ENCODE peak calls at places on chromosomes 3 and 15, in ten cellular contexts. I, J, V, Q, Y, L, U, G, M and H are unnamed samples.
A peak's percentile ranks its signal among the peaks of the same experiment; 100 is the strongest.

GRCh38 chr3:173066044-173066679 is 74.9 kb downstream of the SPATA16 start:
- DNase-seq in I (peak; percentile 28), J (no peak), V (no peak), Q (no peak), Y (no peak), L (peak; percentile 11), U (no peak), G (no peak), M (no peak), H (no peak)

GRCh38 chr3:12993623-12994356 is 79.4 kb downstream of the IQSEC1 start:
- DNase-seq in I (peak; percentile 66), J (no peak), V (peak; percentile 46), Q (no peak), Y (peak; percentile 74), L (no peak), U (peak; percentile 47), G (no peak), M (no peak), H (peak; percentile 67)

GRCh38 chr3:148861277-148861869 is 3.7 kb upstream of the CPA3 start:
- DNase-seq in I (peak; percentile 54), J (peak; percentile 9), V (no peak), Q (no peak), Y (peak; percentile 52), L (no peak), U (no peak), G (no peak), M (no peak), H (no peak)

GRCh38 chr3:104360038-104360437 is 1006.7 kb upstream of the ALCAM start:
- DNase-seq in I (no peak), J (no peak), V (no peak), Q (no peak), Y (no peak), L (no peak), U (no peak), G (no peak), M (no peak), H (no peak)

GRCh38 chr3:152195206-152195605 is 73.5 kb upstream of the MBNL1 start:
- DNase-seq in I (no peak), J (no peak), V (no peak), Q (no peak), Y (no peak), L (no peak), U (no peak), G (no peak), M (no peak), H (no peak)

GRCh38 chr15:52003710-52004109 is 15.3 kb upstream of the MAPK6 start:
- DNase-seq in I (no peak), J (no peak), V (no peak), Q (no peak), Y (no peak), L (no peak), U (no peak), G (no peak), M (no peak), H (no peak)

GRCh38 chr3:195209836-195210551 is 61.0 kb downstream of the XXYLT1 start:
- DNase-seq in I (peak; percentile 46), J (no peak), V (no peak), Q (no peak), Y (no peak), L (no peak), U (no peak), G (peak; percentile 53), M (peak; percentile 70), H (peak; percentile 22)

GRCh38 chr3:148882288-148882687 is 17.2 kb downstream of the CPA3 start:
- DNase-seq in I (no peak), J (no peak), V (no peak), Q (no peak), Y (no peak), L (peak; percentile 77), U (peak; percentile 37), G (no peak), M (no peak), H (no peak)

DNA sequence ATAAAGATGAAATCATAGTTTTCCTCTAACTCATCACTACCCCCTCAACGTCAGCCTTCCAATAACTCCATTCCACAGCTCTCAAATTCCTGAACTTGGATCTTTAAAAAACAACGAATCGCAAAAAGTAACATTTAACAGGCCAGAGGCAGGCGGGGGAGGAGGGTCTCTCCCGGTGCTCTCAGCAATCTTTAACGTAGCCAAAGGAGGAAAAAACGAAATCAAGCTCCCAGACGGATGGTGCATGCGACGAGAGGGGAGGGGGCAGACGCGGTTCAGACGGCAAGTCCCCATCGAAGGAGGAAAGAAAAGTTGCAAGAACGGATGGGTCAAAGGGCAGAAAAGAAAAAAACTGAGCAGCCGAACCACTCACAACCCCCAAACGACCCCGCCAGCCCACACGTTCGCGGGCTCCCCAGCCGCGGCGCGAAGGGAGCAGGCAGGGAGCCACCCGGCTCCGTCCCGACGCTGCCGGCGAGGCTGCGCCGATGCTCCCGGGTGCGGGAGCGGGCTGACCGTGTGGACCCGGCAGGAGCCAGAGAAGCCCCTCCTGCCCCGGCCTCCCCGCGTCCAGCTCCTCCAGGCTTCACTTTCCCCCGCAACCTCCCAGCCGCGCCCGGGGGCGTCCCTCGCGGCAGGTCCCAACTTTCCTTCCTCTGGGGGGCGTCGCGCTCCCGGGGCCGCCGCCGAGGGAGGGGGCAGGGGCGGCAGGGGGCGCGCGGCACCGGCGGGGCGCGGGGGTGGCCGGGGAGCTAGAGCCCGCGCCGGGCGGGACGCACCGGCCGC is 661 bp downstream of the PEAK1 start:
- DNase-seq in I (peak; percentile 66), J (no peak), V (peak; percentile 27), Q (peak; percentile 33), Y (peak; percentile 66), L (peak; percentile 18), U (peak; percentile 37), G (peak; percentile 22), M (peak; percentile 27), H (peak; percentile 63)
- TF ChIP-seq CTCF in I (peak; percentile 44), J (peak; percentile 49), V (no peak), Q (peak; percentile 46), Y (peak; percentile 55), L (peak; percentile 32), U (peak; percentile 7), G (no peak), M (no peak), H (no peak)

GRCh38 chr15:63473749-63473998 is 30.7 kb upstream of the USP3 start:
- DNase-seq in I (no peak), J (no peak), V (no peak), Q (no peak), Y (no peak), L (no peak), U (no peak), G (no peak), M (no peak), H (no peak)

GRCh38 chr15:63473999-63474809 is 30.2 kb upstream of the USP3 start:
- DNase-seq in I (peak; percentile 88), J (no peak), V (peak; percentile 75), Q (peak; percentile 92), Y (no peak), L (peak; percentile 86), U (peak; percentile 25), G (no peak), M (no peak), H (peak; percentile 46)

GRCh38 chr15:63475670-63476069 is 28.7 kb upstream of the USP3 start:
- DNase-seq in I (no peak), J (no peak), V (no peak), Q (no peak), Y (no peak), L (no peak), U (no peak), G (no peak), M (no peak), H (no peak)

GRCh38 chr15:63476229-63476632 is 28.2 kb upstream of the USP3 start:
- DNase-seq in I (peak; percentile 71), J (peak; percentile 91), V (no peak), Q (no peak), Y (no peak), L (peak; percentile 97), U (no peak), G (no peak), M (peak; percentile 79), H (no peak)

DNA sequence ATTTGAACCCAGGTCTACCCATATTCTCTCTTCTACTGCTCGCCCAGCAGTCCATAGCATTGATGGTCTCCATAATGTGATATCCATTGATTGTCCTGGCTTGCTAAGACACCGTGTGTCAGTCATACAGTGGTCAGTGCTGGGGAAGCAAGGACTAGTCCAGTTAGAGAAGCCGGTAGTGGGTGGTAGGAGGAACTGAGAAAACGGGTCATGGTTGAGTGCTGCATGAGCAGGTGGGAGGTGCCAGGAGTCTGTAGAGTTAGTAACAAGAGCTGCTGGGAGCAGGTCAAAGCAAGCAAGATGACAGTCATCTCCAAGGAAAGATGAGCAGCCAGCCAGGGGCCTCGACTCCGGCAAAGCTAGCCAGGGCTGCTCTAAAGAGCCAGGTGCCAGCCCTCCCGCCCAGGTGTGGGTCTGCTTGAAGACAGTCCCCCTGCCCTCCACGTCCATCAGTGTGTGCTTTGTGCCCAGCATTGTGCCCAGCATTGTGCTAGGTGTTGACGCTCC is 29.5 kb upstream of the USP3 start:
- DNase-seq in I (no peak), J (no peak), V (peak; percentile 44), Q (no peak), Y (peak; percentile 63), L (no peak), U (peak; percentile 18), G (no peak), M (no peak), H (peak; percentile 38)
- TF ChIP-seq CTCF in I (no peak), J (no peak), V (no peak), Q (no peak), Y (no peak), L (no peak), U (no peak), G (no peak), M (no peak), H (no peak)

GRCh38 chr3:155934215-155934614 is 63.8 kb downstream of the GMPS start:
- DNase-seq in I (no peak), J (no peak), V (no peak), Q (no peak), Y (no peak), L (no peak), U (no peak), G (no peak), M (no peak), H (no peak)

GRCh38 chr3:155941354-155941753 is 70.9 kb downstream of the GMPS start:
- DNase-seq in I (no peak), J (no peak), V (no peak), Q (no peak), Y (no peak), L (no peak), U (no peak), G (no peak), M (no peak), H (no peak)

GRCh38 chr3:155944081-155944480 is 73.6 kb downstream of the GMPS start:
- DNase-seq in I (no peak), J (no peak), V (no peak), Q (no peak), Y (no peak), L (no peak), U (no peak), G (no peak), M (no peak), H (no peak)

DNA sequence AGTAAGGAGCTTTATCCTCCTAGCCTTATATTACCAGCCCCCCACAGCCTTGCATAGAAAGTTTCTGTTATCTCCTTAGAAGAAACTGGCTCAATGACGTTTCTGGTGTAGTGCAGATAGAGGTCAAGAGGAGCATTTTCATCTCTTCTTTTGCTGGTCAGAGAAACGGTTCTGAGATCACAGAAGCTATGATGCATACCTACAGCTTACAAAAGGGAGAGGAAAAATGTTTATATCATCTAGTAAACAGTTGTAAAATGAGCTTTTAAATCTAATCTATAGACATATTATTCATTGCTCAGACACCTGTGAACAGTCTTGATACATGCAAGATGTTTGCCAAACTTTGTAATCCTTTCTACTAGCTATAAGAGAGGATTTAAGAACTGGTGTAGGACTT is 68.0 kb downstream of the GMPS start:
- DNase-seq in I (no peak), J (no peak), V (no peak), Q (no peak), Y (no peak), L (no peak), U (no peak), G (no peak), M (no peak), H (no peak)
- TF ChIP-seq CTCF in I (no peak), J (no peak), V (no peak), Q (no peak), Y (no peak), L (no peak), U (no peak), G (no peak), M (no peak), H (no peak)

GRCh38 chr3:68878322-68878721 is 54.0 kb downstream of the TAFA4 start:
- DNase-seq in I (peak; percentile 36), J (no peak), V (no peak), Q (no peak), Y (no peak), L (peak; percentile 9), U (no peak), G (no peak), M (no peak), H (no peak)
- TF ChIP-seq CTCF in I (peak; percentile 66), J (peak; percentile 47), V (no peak), Q (peak; percentile 67), Y (peak; percentile 41), L (peak; percentile 65), U (peak; percentile 18), G (peak; percentile 44), M (peak; percentile 58), H (peak; percentile 74)